ENCODE peak calls at places on chromosomes 5 and 9, in eight cellular contexts. One of them, this sample, is unnamed.

GRCh38 chr9:136619742-136620440 is 42.8 kb upstream of the EGFL7 start:
- DNase-seq in sigmoid colon: peak
- DNase-seq in RWPE1: no peak
- DNase-seq in naive thymus-derived CD8-positive, alpha-beta T cell: no peak
- DNase-seq in T-cell: peak
- DNase-seq in CD8-positive, alpha-beta T cell: no peak
- DNase-seq in Caki2: no peak
- DNase-seq in myocyte: peak
- DNase-seq in this sample: no peak

GRCh38 chr5:73318308-73318719 is 130.3 kb downstream of the FOXD1 start:
- DNase-seq in myocyte: no peak
- DNase-seq in Caki2: no peak
- DNase-seq in sigmoid colon: no peak
- DNase-seq in naive thymus-derived CD8-positive, alpha-beta T cell: no peak
- DNase-seq in T-cell: no peak
- DNase-seq in CD8-positive, alpha-beta T cell: no peak
- DNase-seq in RWPE1: no peak
- DNase-seq in this sample: no peak

GRCh38 chr5:74833537-74834266 is 32.5 kb downstream of the FAM169A start:
- DNase-seq in RWPE1: no peak
- DNase-seq in sigmoid colon: no peak
- DNase-seq in naive thymus-derived CD8-positive, alpha-beta T cell: no peak
- DNase-seq in T-cell: no peak
- DNase-seq in myocyte: no peak
- DNase-seq in CD8-positive, alpha-beta T cell: no peak
- DNase-seq in Caki2: no peak
- DNase-seq in this sample: no peak

GRCh38 chr5:72988769-72989168 is 32.9 kb downstream of the FCHO2 start:
- DNase-seq in Caki2: no peak
- DNase-seq in myocyte: no peak
- DNase-seq in RWPE1: no peak
- DNase-seq in T-cell: no peak
- DNase-seq in naive thymus-derived CD8-positive, alpha-beta T cell: no peak
- DNase-seq in sigmoid colon: no peak
- DNase-seq in CD8-positive, alpha-beta T cell: no peak
- DNase-seq in this sample: no peak

GRCh38 chr9:98714833-98715232 is 6.1 kb upstream of the GABBR2 start:
- DNase-seq in CD8-positive, alpha-beta T cell: no peak
- DNase-seq in RWPE1: no peak
- DNase-seq in sigmoid colon: no peak
- DNase-seq in naive thymus-derived CD8-positive, alpha-beta T cell: no peak
- DNase-seq in myocyte: no peak
- DNase-seq in T-cell: no peak
- DNase-seq in Caki2: no peak
- DNase-seq in this sample: no peak

GRCh38 chr5:57082441-57083067 is 91.3 kb upstream of the GPBP1 start:
- DNase-seq in sigmoid colon: no peak
- DNase-seq in naive thymus-derived CD8-positive, alpha-beta T cell: no peak
- DNase-seq in RWPE1: peak
- DNase-seq in T-cell: no peak
- DNase-seq in Caki2: no peak
- DNase-seq in myocyte: peak
- DNase-seq in CD8-positive, alpha-beta T cell: no peak
- DNase-seq in this sample: no peak

GRCh38 chr5:82720213-82720612 is 357.0 kb downstream of the TMEM167A start:
- DNase-seq in T-cell: no peak
- DNase-seq in myocyte: no peak
- DNase-seq in RWPE1: no peak
- DNase-seq in naive thymus-derived CD8-positive, alpha-beta T cell: no peak
- DNase-seq in sigmoid colon: no peak
- DNase-seq in Caki2: no peak
- DNase-seq in CD8-positive, alpha-beta T cell: no peak
- DNase-seq in this sample: no peak

GRCh38 chr9:127345566-127345965 is 51.4 kb upstream of the SLC2A8 start:
- DNase-seq in sigmoid colon: no peak
- DNase-seq in CD8-positive, alpha-beta T cell: no peak
- DNase-seq in RWPE1: no peak
- DNase-seq in naive thymus-derived CD8-positive, alpha-beta T cell: no peak
- DNase-seq in Caki2: no peak
- DNase-seq in T-cell: no peak
- DNase-seq in myocyte: no peak
- DNase-seq in this sample: no peak

GRCh38 chr5:158711927-158712529 is 387.7 kb downstream of the EBF1 start:
- DNase-seq in myocyte: no peak
- DNase-seq in RWPE1: no peak
- DNase-seq in sigmoid colon: no peak
- DNase-seq in T-cell: no peak
- DNase-seq in CD8-positive, alpha-beta T cell: no peak
- DNase-seq in Caki2: no peak
- DNase-seq in naive thymus-derived CD8-positive, alpha-beta T cell: no peak
- DNase-seq in this sample: no peak

GRCh38 chr5:154479160-154479943 is 1.3 kb upstream of the HAND1 start:
- DNase-seq in naive thymus-derived CD8-positive, alpha-beta T cell: no peak
- DNase-seq in myocyte: no peak
- DNase-seq in sigmoid colon: no peak
- DNase-seq in T-cell: no peak
- DNase-seq in CD8-positive, alpha-beta T cell: no peak
- DNase-seq in Caki2: no peak
- DNase-seq in RWPE1: no peak
- DNase-seq in this sample: no peak

GRCh38 chr9:88747768-88748167 is 212.8 kb downstream of the NXNL2 start:
- DNase-seq in CD8-positive, alpha-beta T cell: no peak
- DNase-seq in T-cell: no peak
- DNase-seq in naive thymus-derived CD8-positive, alpha-beta T cell: no peak
- DNase-seq in myocyte: peak
- DNase-seq in sigmoid colon: peak
- DNase-seq in Caki2: peak
- DNase-seq in RWPE1: peak
- DNase-seq in this sample: no peak

GRCh38 chr9:81317939-81318338 is 371.4 kb downstream of the TLE1 start:
- DNase-seq in myocyte: peak
- DNase-seq in naive thymus-derived CD8-positive, alpha-beta T cell: no peak
- DNase-seq in sigmoid colon: no peak
- DNase-seq in Caki2: peak
- DNase-seq in RWPE1: no peak
- DNase-seq in CD8-positive, alpha-beta T cell: no peak
- DNase-seq in T-cell: no peak
- DNase-seq in this sample: no peak

GRCh38 chr9:136947955-136948510 is 3.0 kb downstream of the C8G start:
- DNase-seq in RWPE1: peak
- DNase-seq in CD8-positive, alpha-beta T cell: no peak
- DNase-seq in T-cell: no peak
- DNase-seq in Caki2: peak
- DNase-seq in myocyte: peak
- DNase-seq in sigmoid colon: peak
- DNase-seq in naive thymus-derived CD8-positive, alpha-beta T cell: no peak
- DNase-seq in this sample: no peak

GRCh38 chr9:123617286-123617685 is 261.3 kb downstream of the CRB2 start:
- DNase-seq in myocyte: no peak
- DNase-seq in T-cell: no peak
- DNase-seq in Caki2: no peak
- DNase-seq in naive thymus-derived CD8-positive, alpha-beta T cell: no peak
- DNase-seq in sigmoid colon: no peak
- DNase-seq in RWPE1: no peak
- DNase-seq in CD8-positive, alpha-beta T cell: no peak
- DNase-seq in this sample: no peak

GRCh38 chr5:84816746-84817547 is 432.3 kb upstream of the EDIL3 start:
- DNase-seq in Caki2: no peak
- DNase-seq in naive thymus-derived CD8-positive, alpha-beta T cell: no peak
- DNase-seq in T-cell: no peak
- DNase-seq in RWPE1: no peak
- DNase-seq in myocyte: no peak
- DNase-seq in sigmoid colon: no peak
- DNase-seq in CD8-positive, alpha-beta T cell: no peak
- DNase-seq in this sample: no peak

GRCh38 chr5:112684737-112685136 is 52.9 kb upstream of the APC start:
- DNase-seq in CD8-positive, alpha-beta T cell: no peak
- DNase-seq in myocyte: peak
- DNase-seq in naive thymus-derived CD8-positive, alpha-beta T cell: no peak
- DNase-seq in RWPE1: peak
- DNase-seq in Caki2: no peak
- DNase-seq in T-cell: no peak
- DNase-seq in sigmoid colon: no peak
- DNase-seq in this sample: no peak

GRCh38 chr9:120911295-120911843 is 15.2 kb downstream of the TRAF1 start:
- DNase-seq in RWPE1: no peak
- DNase-seq in naive thymus-derived CD8-positive, alpha-beta T cell: no peak
- DNase-seq in sigmoid colon: no peak
- DNase-seq in Caki2: no peak
- DNase-seq in T-cell: no peak
- DNase-seq in myocyte: no peak
- DNase-seq in CD8-positive, alpha-beta T cell: no peak
- DNase-seq in this sample: no peak

GRCh38 chr9:16328349-16328748 is 542.1 kb downstream of the BNC2 start:
- DNase-seq in sigmoid colon: no peak
- DNase-seq in T-cell: no peak
- DNase-seq in CD8-positive, alpha-beta T cell: no peak
- DNase-seq in myocyte: no peak
- DNase-seq in RWPE1: no peak
- DNase-seq in Caki2: no peak
- DNase-seq in naive thymus-derived CD8-positive, alpha-beta T cell: no peak
- DNase-seq in this sample: no peak

GRCh38 chr5:178335287-178336030 is 102.9 kb upstream of the PHYKPL start:
- DNase-seq in Caki2: no peak
- DNase-seq in T-cell: no peak
- DNase-seq in myocyte: no peak
- DNase-seq in RWPE1: no peak
- DNase-seq in sigmoid colon: no peak
- DNase-seq in CD8-positive, alpha-beta T cell: no peak
- DNase-seq in naive thymus-derived CD8-positive, alpha-beta T cell: no peak
- DNase-seq in this sample: no peak

GRCh38 chr5:115072266-115073056 is 97.2 kb downstream of the TRIM36 start:
- DNase-seq in RWPE1: no peak
- DNase-seq in T-cell: no peak
- DNase-seq in naive thymus-derived CD8-positive, alpha-beta T cell: no peak
- DNase-seq in sigmoid colon: no peak
- DNase-seq in CD8-positive, alpha-beta T cell: no peak
- DNase-seq in myocyte: no peak
- DNase-seq in Caki2: no peak
- DNase-seq in this sample: no peak

GRCh38 chr9:113309204-113309813 is 6.1 kb upstream of the RNF183 start:
- DNase-seq in T-cell: no peak
- DNase-seq in CD8-positive, alpha-beta T cell: no peak
- DNase-seq in sigmoid colon: no peak
- DNase-seq in Caki2: peak
- DNase-seq in RWPE1: peak
- DNase-seq in myocyte: peak
- DNase-seq in naive thymus-derived CD8-positive, alpha-beta T cell: no peak
- DNase-seq in this sample: peak

GRCh38 chr5:157689942-157690689 is 18.8 kb downstream of the C5orf52 start:
- DNase-seq in CD8-positive, alpha-beta T cell: no peak
- DNase-seq in naive thymus-derived CD8-positive, alpha-beta T cell: no peak
- DNase-seq in T-cell: no peak
- DNase-seq in myocyte: no peak
- DNase-seq in sigmoid colon: no peak
- DNase-seq in RWPE1: no peak
- DNase-seq in Caki2: no peak
- DNase-seq in this sample: no peak

GRCh38 chr5:111774525-111774924 is 17.5 kb upstream of the NREP start:
- DNase-seq in sigmoid colon: no peak
- DNase-seq in myocyte: peak
- DNase-seq in CD8-positive, alpha-beta T cell: no peak
- DNase-seq in RWPE1: no peak
- DNase-seq in Caki2: no peak
- DNase-seq in T-cell: no peak
- DNase-seq in naive thymus-derived CD8-positive, alpha-beta T cell: no peak
- DNase-seq in this sample: no peak

GRCh38 chr5:69368458-69369368 is 607 bp downstream of the AK6 start:
- DNase-seq in RWPE1: peak
- DNase-seq in T-cell: peak
- DNase-seq in Caki2: no peak
- DNase-seq in CD8-positive, alpha-beta T cell: no peak
- DNase-seq in sigmoid colon: no peak
- DNase-seq in myocyte: peak
- DNase-seq in naive thymus-derived CD8-positive, alpha-beta T cell: peak
- DNase-seq in this sample: peak

This sample was measured in central memory CD4-positive, alpha-beta T cell.